ENCODE peak calls at places on chromosomes 11 and 22, in four cellular contexts. W is stimulated activated naive CD4-positive, alpha-beta T cell; T is NCI-H1694 treated with DMSO at 0.1 percent for 48 hours; Z is GDM1. F is an unnamed sample.
A peak's percentile ranks its signal among the peaks of the same experiment; 100 is the strongest.

GRCh38 chr22:17501679-17502285 is 61.5 kb upstream of the SLC25A18 start:
- DNase-seq in Z (peak; percentile 22), T (peak; percentile 69), W (peak; percentile 2), F (peak; percentile 48)

GRCh38 chr11:66012371-66012945 is 650 bp downstream of the CST6 start:
- DNase-seq in T (no peak), Z (no peak), W (no peak), F (no peak)

GRCh38 chr11:17978553-17979287 is 34.1 kb downstream of the SERGEF start:
- DNase-seq in Z (no peak), W (no peak), T (peak; percentile 24), F (no peak)

GRCh38 chr11:16825968-16826367 is 87.5 kb downstream of the C11orf58 start:
- DNase-seq in T (no peak), Z (no peak), W (no peak), F (no peak)

GRCh38 chr11:35927730-35928129 is 16.1 kb upstream of the LDLRAD3 start:
- DNase-seq in Z (no peak), W (no peak), T (no peak), F (no peak)

GRCh38 chr11:70104419-70104818 is 26.3 kb downstream of the ANO1 start:
- DNase-seq in T (no peak), Z (no peak), W (no peak), F (no peak)

GRCh38 chr11:124961972-124962609 is 8.1 kb downstream of the CCDC15 start:
- DNase-seq in T (peak; percentile 34), W (no peak), Z (peak; percentile 61), F (peak; percentile 28)

GRCh38 chr11:74138021-74138420 is 32.8 kb downstream of the C2CD3 start:
- DNase-seq in Z (no peak), T (no peak), W (no peak), F (no peak)

GRCh38 chr11:78138281-78138680 is 1.1 kb downstream of the ALG8 start:
- DNase-seq in T (no peak), W (no peak), Z (no peak), F (no peak)

GRCh38 chr11:44595964-44596381 is 30.5 kb downstream of the CD82 start:
- DNase-seq in T (peak; percentile 45), W (no peak), Z (no peak), F (no peak)

GRCh38 chr11:20596629-20597129 is 2.7 kb upstream of the SLC6A5 start:
- DNase-seq in Z (no peak), W (no peak), T (no peak), F (no peak)

GRCh38 chr11:111665779-111666178 is 63.5 kb downstream of the SIK2 start:
- DNase-seq in W (no peak), Z (no peak), T (no peak), F (no peak)

GRCh38 chr22:43777204-43777671 is 34.9 kb downstream of the EFCAB6 start:
- DNase-seq in Z (peak; percentile 74), T (no peak), W (no peak), F (no peak)

GRCh38 chr22:37973271-37974170 is 10.8 kb downstream of the SOX10 start:
- DNase-seq in T (no peak), Z (no peak), W (no peak), F (no peak)

GRCh38 chr22:46578824-46579561 is 41.2 kb upstream of the GRAMD4 start:
- DNase-seq in T (no peak), Z (no peak), W (no peak), F (no peak)

GRCh38 chr11:518463-519202 is 11.6 kb upstream of the RNH1 start:
- DNase-seq in Z (no peak), T (no peak), W (no peak), F (peak; percentile 84)

GRCh38 chr11:26688701-26689100 is 33.2 kb downstream of the SLC5A12 start:
- DNase-seq in T (no peak), W (no peak), Z (no peak), F (no peak)

GRCh38 chr22:46363611-46364321 is 28.3 kb downstream of the TRMU start:
- DNase-seq in Z (no peak), T (no peak), W (no peak), F (no peak)

GRCh38 chr11:116110802-116111201 is 606.6 kb upstream of the CADM1 start:
- DNase-seq in W (no peak), Z (no peak), T (no peak), F (no peak)

GRCh38 chr22:25060522-25061071 is 108.1 kb downstream of the KIAA1671 start:
- DNase-seq in W (no peak), T (no peak), Z (no peak), F (no peak)

GRCh38 chr22:44578516-44579230 is 80.6 kb upstream of the RTL6 start:
- DNase-seq in W (no peak), Z (no peak), T (no peak), F (no peak)

GRCh38 chr11:1382831-1383607 is 6.7 kb upstream of the BRSK2 start:
- DNase-seq in T (no peak), W (peak; percentile 74), Z (no peak), F (peak; percentile 67)

GRCh38 chr11:127443297-127443696 is 442.7 kb upstream of the KIRREL3 start:
- DNase-seq in T (no peak), W (no peak), Z (no peak), F (no peak)

GRCh38 chr11:131690362-131690761 is 319.9 kb downstream of the NTM start:
- DNase-seq in Z (no peak), T (no peak), W (no peak), F (no peak)

GRCh38 chr22:43066844-43067385 is 22.3 kb downstream of the TTLL1 start:
- DNase-seq in T (no peak), W (no peak), Z (no peak), F (no peak)

GRCh38 chr11:35781342-35782171 is 119.0 kb downstream of the TRIM44 start:
- DNase-seq in T (no peak), W (no peak), Z (no peak), F (no peak)

GRCh38 chr22:44753189-44754042 is 1.0 kb downstream of the ARHGAP8 start:
- DNase-seq in Z (no peak), T (no peak), W (no peak), F (no peak)